ENCODE peak calls at places on chromosomes 13 and 19, in seven cellular contexts. One of them, this sample, is unnamed.

GRCh38 chr19:18293642-18294466 is 12.4 kb upstream of the JUND start:
- DNase-seq in heart left ventricle: no peak
- DNase-seq in PC-3: no peak
- DNase-seq in BE2C: no peak
- DNase-seq in epithelial cell of esophagus: no peak
- DNase-seq in progenitor cell of endocrine pancreas: no peak
- DNase-seq in ovary: peak
- DNase-seq in this sample: no peak

GRCh38 chr19:2270157-2270571 is 11.8 kb downstream of the PEAK3 start:
- DNase-seq in PC-3: no peak
- DNase-seq in heart left ventricle: peak
- DNase-seq in progenitor cell of endocrine pancreas: no peak
- DNase-seq in ovary: peak
- DNase-seq in BE2C: peak
- DNase-seq in epithelial cell of esophagus: no peak
- DNase-seq in this sample: no peak

GRCh38 chr13:36919206-36919832 is 719 bp downstream of the SMAD9 start:
- DNase-seq in ovary: peak
- DNase-seq in progenitor cell of endocrine pancreas: peak
- DNase-seq in BE2C: peak
- DNase-seq in heart left ventricle: peak
- DNase-seq in epithelial cell of esophagus: no peak
- DNase-seq in PC-3: peak
- DNase-seq in this sample: peak

GRCh38 chr19:917323-918151 is at the start of gene KISS1R:
- DNase-seq in PC-3: peak
- DNase-seq in heart left ventricle: no peak
- DNase-seq in progenitor cell of endocrine pancreas: peak
- DNase-seq in BE2C: peak
- DNase-seq in epithelial cell of esophagus: peak
- DNase-seq in ovary: no peak
- DNase-seq in this sample: no peak

GRCh38 chr19:2495130-2495641 is 19.3 kb downstream of the GADD45B start:
- DNase-seq in ovary: peak
- DNase-seq in progenitor cell of endocrine pancreas: no peak
- DNase-seq in epithelial cell of esophagus: peak
- DNase-seq in PC-3: peak
- DNase-seq in heart left ventricle: peak
- DNase-seq in BE2C: no peak
- DNase-seq in this sample: peak

GRCh38 chr19:38557205-38557799 is 60.5 kb downstream of the MAP4K1 start:
- DNase-seq in progenitor cell of endocrine pancreas: no peak
- DNase-seq in ovary: no peak
- DNase-seq in PC-3: peak
- DNase-seq in BE2C: no peak
- DNase-seq in heart left ventricle: no peak
- DNase-seq in epithelial cell of esophagus: no peak
- DNase-seq in this sample: no peak

GRCh38 chr19:18469245-18470107 is 31.5 kb upstream of the ISYNA1 start:
- DNase-seq in ovary: peak
- DNase-seq in PC-3: peak
- DNase-seq in epithelial cell of esophagus: peak
- DNase-seq in progenitor cell of endocrine pancreas: peak
- DNase-seq in heart left ventricle: peak
- DNase-seq in BE2C: peak
- DNase-seq in this sample: peak

GRCh38 chr13:55577847-55578210 is 1562.9 kb upstream of the PRR20A start:
- DNase-seq in ovary: no peak
- DNase-seq in heart left ventricle: no peak
- DNase-seq in PC-3: no peak
- DNase-seq in epithelial cell of esophagus: no peak
- DNase-seq in progenitor cell of endocrine pancreas: no peak
- DNase-seq in BE2C: no peak
- DNase-seq in this sample: no peak

GRCh38 chr19:30116984-30117555 is 175.0 kb downstream of the URI1 start:
- DNase-seq in PC-3: no peak
- DNase-seq in heart left ventricle: no peak
- DNase-seq in progenitor cell of endocrine pancreas: no peak
- DNase-seq in epithelial cell of esophagus: no peak
- DNase-seq in ovary: no peak
- DNase-seq in BE2C: no peak
- DNase-seq in this sample: no peak

GRCh38 chr19:54158812-54159351 is 639 bp downstream of the LENG1 start:
- DNase-seq in heart left ventricle: no peak
- DNase-seq in epithelial cell of esophagus: no peak
- DNase-seq in BE2C: no peak
- DNase-seq in PC-3: peak
- DNase-seq in ovary: no peak
- DNase-seq in progenitor cell of endocrine pancreas: no peak
- DNase-seq in this sample: peak

GRCh38 chr19:15779756-15780476 is 7.5 kb upstream of the OR10H5 start:
- DNase-seq in ovary: peak
- DNase-seq in epithelial cell of esophagus: no peak
- DNase-seq in BE2C: no peak
- DNase-seq in heart left ventricle: peak
- DNase-seq in PC-3: peak
- DNase-seq in progenitor cell of endocrine pancreas: no peak
- DNase-seq in this sample: peak

GRCh38 chr13:26604784-26605183 is 47.3 kb downstream of the WASF3 start:
- DNase-seq in ovary: peak
- DNase-seq in progenitor cell of endocrine pancreas: no peak
- DNase-seq in BE2C: no peak
- DNase-seq in epithelial cell of esophagus: no peak
- DNase-seq in PC-3: no peak
- DNase-seq in heart left ventricle: no peak
- DNase-seq in this sample: no peak

GRCh38 chr19:19280561-19280960 is 7.5 kb upstream of the TM6SF2 start:
- DNase-seq in progenitor cell of endocrine pancreas: no peak
- DNase-seq in epithelial cell of esophagus: no peak
- DNase-seq in heart left ventricle: no peak
- DNase-seq in BE2C: no peak
- DNase-seq in PC-3: no peak
- DNase-seq in ovary: no peak
- DNase-seq in this sample: no peak

GRCh38 chr19:40578442-40578908 is 1.8 kb downstream of the SHKBP1 start:
- DNase-seq in progenitor cell of endocrine pancreas: no peak
- DNase-seq in BE2C: peak
- DNase-seq in ovary: no peak
- DNase-seq in PC-3: peak
- DNase-seq in epithelial cell of esophagus: no peak
- DNase-seq in heart left ventricle: peak
- DNase-seq in this sample: peak

GRCh38 chr19:45405435-45406164 is 731 bp upstream of the PPP1R13L start:
- DNase-seq in PC-3: peak
- DNase-seq in BE2C: peak
- DNase-seq in epithelial cell of esophagus: peak
- DNase-seq in progenitor cell of endocrine pancreas: peak
- DNase-seq in heart left ventricle: peak
- DNase-seq in ovary: peak
- DNase-seq in this sample: peak

GRCh38 chr13:40665061-40665753 is 1.2 kb downstream of the FOXO1 start:
- DNase-seq in heart left ventricle: peak
- DNase-seq in BE2C: peak
- DNase-seq in progenitor cell of endocrine pancreas: peak
- DNase-seq in epithelial cell of esophagus: peak
- DNase-seq in ovary: peak
- DNase-seq in PC-3: peak
- DNase-seq in this sample: no peak

GRCh38 chr13:21338651-21339278 is 120.3 kb downstream of the ZDHHC20 start:
- DNase-seq in epithelial cell of esophagus: no peak
- DNase-seq in BE2C: no peak
- DNase-seq in ovary: no peak
- DNase-seq in progenitor cell of endocrine pancreas: no peak
- DNase-seq in PC-3: peak
- DNase-seq in heart left ventricle: no peak
- DNase-seq in this sample: no peak

GRCh38 chr13:113859311-113860050 is 4.4 kb downstream of the GAS6 start:
- DNase-seq in ovary: peak
- DNase-seq in PC-3: no peak
- DNase-seq in epithelial cell of esophagus: no peak
- DNase-seq in BE2C: no peak
- DNase-seq in heart left ventricle: no peak
- DNase-seq in progenitor cell of endocrine pancreas: no peak
- DNase-seq in this sample: no peak

GRCh38 chr19:8611391-8611883 is 922 bp upstream of the ADAMTS10 start:
- DNase-seq in heart left ventricle: no peak
- DNase-seq in PC-3: no peak
- DNase-seq in epithelial cell of esophagus: no peak
- DNase-seq in ovary: peak
- DNase-seq in BE2C: no peak
- DNase-seq in progenitor cell of endocrine pancreas: no peak
- DNase-seq in this sample: no peak

GRCh38 chr13:46041335-46041934 is 11.1 kb downstream of the ZC3H13 start:
- DNase-seq in epithelial cell of esophagus: no peak
- DNase-seq in ovary: no peak
- DNase-seq in heart left ventricle: no peak
- DNase-seq in PC-3: no peak
- DNase-seq in BE2C: no peak
- DNase-seq in progenitor cell of endocrine pancreas: no peak
- DNase-seq in this sample: peak

GRCh38 chr19:1396019-1396767 is 5.1 kb downstream of the GAMT start:
- DNase-seq in heart left ventricle: no peak
- DNase-seq in PC-3: no peak
- DNase-seq in epithelial cell of esophagus: no peak
- DNase-seq in progenitor cell of endocrine pancreas: no peak
- DNase-seq in BE2C: no peak
- DNase-seq in ovary: no peak
- DNase-seq in this sample: no peak

GRCh38 chr13:113848431-113849260 is 15.2 kb downstream of the GAS6 start:
- DNase-seq in epithelial cell of esophagus: peak
- DNase-seq in heart left ventricle: no peak
- DNase-seq in progenitor cell of endocrine pancreas: no peak
- DNase-seq in PC-3: peak
- DNase-seq in BE2C: no peak
- DNase-seq in ovary: peak
- DNase-seq in this sample: no peak

GRCh38 chr13:66994097-66994496 is 236.0 kb downstream of the PCDH9 start:
- DNase-seq in epithelial cell of esophagus: peak
- DNase-seq in PC-3: no peak
- DNase-seq in progenitor cell of endocrine pancreas: peak
- DNase-seq in BE2C: peak
- DNase-seq in heart left ventricle: peak
- DNase-seq in ovary: no peak
- DNase-seq in this sample: peak

DNA sequence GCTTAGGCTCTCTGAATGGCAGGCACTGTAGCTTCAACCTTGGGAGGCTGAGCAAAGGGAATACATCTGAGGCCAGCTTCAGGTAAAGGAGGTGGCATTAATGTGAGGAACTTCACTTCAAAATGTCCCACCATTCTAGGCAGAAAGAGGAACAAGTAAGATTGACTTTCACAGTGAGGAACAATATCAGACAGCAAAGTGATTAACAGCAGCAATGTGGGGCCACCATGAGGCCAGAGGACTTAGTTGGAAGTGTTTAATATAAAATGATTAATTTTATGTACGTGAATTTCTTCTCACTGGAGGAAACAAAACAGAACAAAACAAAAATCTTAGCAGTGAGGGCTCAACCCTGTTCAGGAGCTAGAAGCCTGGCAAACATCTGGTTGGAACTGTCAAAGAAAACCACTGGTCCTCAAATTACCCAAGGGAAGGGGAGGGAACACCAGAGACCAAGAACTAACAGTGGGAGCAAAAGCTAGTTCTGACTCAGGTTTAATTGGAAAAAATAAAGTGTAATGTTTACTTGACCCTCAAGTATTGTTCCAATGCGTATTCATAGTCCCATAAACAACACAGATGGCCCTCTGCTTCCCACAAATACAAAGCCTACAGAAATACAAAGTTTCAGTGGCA is 43.9 kb upstream of the FRY start:
- DNase-seq in ovary: no peak
- DNase-seq in epithelial cell of esophagus: no peak
- DNase-seq in BE2C: no peak
- DNase-seq in progenitor cell of endocrine pancreas: no peak
- DNase-seq in PC-3: no peak
- DNase-seq in heart left ventricle: no peak
- DNase-seq in this sample: peak
- TF ChIP-seq CTCF in ovary: no peak
- TF ChIP-seq CTCF in epithelial cell of esophagus: no peak
- TF ChIP-seq CTCF in BE2C: no peak
- TF ChIP-seq CTCF in progenitor cell of endocrine pancreas: no peak
- TF ChIP-seq CTCF in PC-3: no peak
- TF ChIP-seq CTCF in heart left ventricle: no peak
- TF ChIP-seq CTCF in this sample: no peak

GRCh38 chr19:48258350-48258749 is 2.6 kb upstream of the CARD8 start:
- DNase-seq in BE2C: no peak
- DNase-seq in epithelial cell of esophagus: no peak
- DNase-seq in ovary: no peak
- DNase-seq in progenitor cell of endocrine pancreas: no peak
- DNase-seq in PC-3: no peak
- DNase-seq in heart left ventricle: no peak
- DNase-seq in this sample: no peak

GRCh38 chr19:48252625-48253024 is 3.1 kb downstream of the CARD8 start:
- DNase-seq in heart left ventricle: no peak
- DNase-seq in progenitor cell of endocrine pancreas: no peak
- DNase-seq in BE2C: no peak
- DNase-seq in epithelial cell of esophagus: no peak
- DNase-seq in ovary: no peak
- DNase-seq in PC-3: no peak
- DNase-seq in this sample: no peak

GRCh38 chr19:48254529-48254970 is 1.2 kb downstream of the CARD8 start:
- DNase-seq in progenitor cell of endocrine pancreas: no peak
- DNase-seq in heart left ventricle: no peak
- DNase-seq in BE2C: no peak
- DNase-seq in epithelial cell of esophagus: no peak
- DNase-seq in PC-3: no peak
- DNase-seq in ovary: no peak
- DNase-seq in this sample: no peak

GRCh38 chr19:48253999-48254398 is 1.7 kb downstream of the CARD8 start:
- DNase-seq in ovary: no peak
- DNase-seq in PC-3: no peak
- DNase-seq in BE2C: no peak
- DNase-seq in heart left ventricle: no peak
- DNase-seq in progenitor cell of endocrine pancreas: no peak
- DNase-seq in epithelial cell of esophagus: no peak
- DNase-seq in this sample: no peak

GRCh38 chr19:48255376-48256303 is at the start of gene CARD8:
- DNase-seq in heart left ventricle: peak
- DNase-seq in ovary: peak
- DNase-seq in epithelial cell of esophagus: peak
- DNase-seq in PC-3: peak
- DNase-seq in BE2C: peak
- DNase-seq in progenitor cell of endocrine pancreas: peak
- DNase-seq in this sample: peak
- TF ChIP-seq CTCF in heart left ventricle: no peak
- TF ChIP-seq CTCF in ovary: no peak
- TF ChIP-seq CTCF in epithelial cell of esophagus: peak
- TF ChIP-seq CTCF in PC-3: no peak
- TF ChIP-seq CTCF in BE2C: peak
- TF ChIP-seq CTCF in progenitor cell of endocrine pancreas: no peak
- TF ChIP-seq CTCF in this sample: peak

GRCh38 chr19:47186337-47187022 is 44.5 kb downstream of the BBC3 start:
- DNase-seq in PC-3: no peak
- DNase-seq in epithelial cell of esophagus: no peak
- DNase-seq in heart left ventricle: no peak
- DNase-seq in progenitor cell of endocrine pancreas: no peak
- DNase-seq in BE2C: no peak
- DNase-seq in ovary: no peak
- DNase-seq in this sample: no peak
- TF ChIP-seq CTCF in PC-3: no peak
- TF ChIP-seq CTCF in epithelial cell of esophagus: no peak
- TF ChIP-seq CTCF in heart left ventricle: no peak
- TF ChIP-seq CTCF in progenitor cell of endocrine pancreas: no peak
- TF ChIP-seq CTCF in BE2C: no peak
- TF ChIP-seq CTCF in ovary: no peak
- TF ChIP-seq CTCF in this sample: no peak

GRCh38 chr19:6674868-6675305 is 4.9 kb upstream of the TNFSF14 start:
- DNase-seq in PC-3: peak
- DNase-seq in progenitor cell of endocrine pancreas: no peak
- DNase-seq in epithelial cell of esophagus: peak
- DNase-seq in BE2C: no peak
- DNase-seq in ovary: peak
- DNase-seq in heart left ventricle: peak
- DNase-seq in this sample: peak
- TF ChIP-seq CTCF in PC-3: peak
- TF ChIP-seq CTCF in progenitor cell of endocrine pancreas: no peak
- TF ChIP-seq CTCF in epithelial cell of esophagus: no peak
- TF ChIP-seq CTCF in BE2C: no peak
- TF ChIP-seq CTCF in ovary: no peak
- TF ChIP-seq CTCF in heart left ventricle: no peak
- TF ChIP-seq CTCF in this sample: no peak

This sample was measured in choroid plexus epithelial cell.